ENCODE peak calls at places on chromosomes 11 and 22, in seven cellular contexts. M is AG10803, T is hepatocyte, H is colonic mucosa, G is myocyte, X is NCI-H1092 treated with DMSO at 0.1 percent for 48 hours, K is GM23338. C is an unnamed sample.
A peak's percentile ranks its signal among the peaks of the same experiment; 100 is the strongest.

GRCh38 chr11:2378527-2379210 is 1.6 kb downstream of the CD81 start:
- DNase-seq in M (peak; percentile 89), T (peak; percentile 50), H (no peak), G (peak; percentile 64), X (no peak), K (no peak), C (no peak)

GRCh38 chr22:22463855-22464540 is 44.5 kb downstream of the ZNF280B start:
- DNase-seq in M (peak; percentile 55), T (peak; percentile 85), H (peak; percentile 64), G (peak; percentile 85), X (peak; percentile 54), K (peak; percentile 90), C (peak; percentile 66)

GRCh38 chr22:35475545-35475944 is 65.1 kb upstream of the RASD2 start:
- DNase-seq in M (no peak), T (no peak), H (no peak), G (no peak), X (peak; percentile 33), K (no peak), C (no peak)

GRCh38 chr22:40853961-40854360 is 2.5 kb downstream of the ST13 start:
- DNase-seq in M (peak; percentile 37), T (no peak), H (no peak), G (peak; percentile 17), X (no peak), K (no peak), C (no peak)

GRCh38 chr11:67090717-67091116 is 28.3 kb upstream of the KDM2A start:
- DNase-seq in M (no peak), T (no peak), H (no peak), G (no peak), X (no peak), K (no peak), C (no peak)

GRCh38 chr11:83685730-83686129 is 399.6 kb upstream of the CCDC90B start:
- DNase-seq in M (no peak), T (no peak), H (no peak), G (no peak), X (no peak), K (no peak), C (no peak)

GRCh38 chr11:108518581-108518980 is 20.4 kb upstream of the POGLUT3 start:
- DNase-seq in M (no peak), T (no peak), H (no peak), G (no peak), X (no peak), K (no peak), C (no peak)

GRCh38 chr11:74839971-74840370 is 91.3 kb downstream of the RNF169 start:
- DNase-seq in M (peak; percentile 9), T (no peak), H (no peak), G (no peak), X (no peak), K (no peak), C (no peak)

GRCh38 chr11:33258631-33259184 is 1.5 kb downstream of the HIPK3 start:
- DNase-seq in M (peak; percentile 63), T (no peak), H (peak; percentile 46), G (no peak), X (no peak), K (no peak), C (no peak)

GRCh38 chr11:117986981-117987495 is 844 bp downstream of the IL10RA start:
- DNase-seq in M (peak; percentile 6), T (no peak), H (no peak), G (no peak), X (no peak), K (no peak), C (peak; percentile 51)

GRCh38 chr11:69178819-69179482 is 23.2 kb downstream of the SMIM38 start:
- DNase-seq in M (no peak), T (no peak), H (no peak), G (no peak), X (peak; percentile 93), K (no peak), C (no peak)

GRCh38 chr11:124586247-124586860 is 16.6 kb downstream of the OR8A1 start:
- DNase-seq in M (peak; percentile 61), T (peak; percentile 80), H (peak; percentile 58), G (peak; percentile 80), X (peak; percentile 58), K (peak; percentile 76), C (no peak)

GRCh38 chr11:6196396-6196795 is 2.6 kb upstream of the OR52W1 start:
- DNase-seq in M (no peak), T (no peak), H (no peak), G (no peak), X (no peak), K (no peak), C (no peak)

GRCh38 chr22:45996241-45997076 is 19.5 kb upstream of the WNT7B start:
- DNase-seq in M (peak; percentile 70), T (no peak), H (no peak), G (peak; percentile 71), X (no peak), K (no peak), C (no peak)

GRCh38 chr11:70247710-70248072 is 22.8 kb upstream of the PPFIA1 start:
- DNase-seq in M (no peak), T (no peak), H (no peak), G (no peak), X (no peak), K (no peak), C (no peak)

GRCh38 chr22:36586852-36587251 is 57.9 kb upstream of the EIF3D start:
- DNase-seq in M (no peak), T (no peak), H (no peak), G (no peak), X (no peak), K (no peak), C (no peak)

GRCh38 chr11:10728779-10729472 is 22.1 kb upstream of the CTR9 start:
- DNase-seq in M (peak; percentile 81), T (peak; percentile 53), H (no peak), G (no peak), X (no peak), K (peak; percentile 89), C (no peak)

GRCh38 chr11:75823415-75823814 is 8.4 kb downstream of the UVRAG start:
- DNase-seq in M (no peak), T (no peak), H (no peak), G (no peak), X (no peak), K (no peak), C (no peak)

GRCh38 chr11:28017816-28018215 is 90.1 kb downstream of the KIF18A start:
- DNase-seq in M (peak; percentile 59), T (no peak), H (no peak), G (peak; percentile 3), X (no peak), K (no peak), C (no peak)

GRCh38 chr11:37942081-37942480 is 1344.0 kb upstream of the RAG2 start:
- DNase-seq in M (no peak), T (no peak), H (no peak), G (no peak), X (no peak), K (no peak), C (no peak)

GRCh38 chr11:60265373-60266214 is 14.9 kb upstream of the MS4A4A start:
- DNase-seq in M (peak; percentile 13), T (peak; percentile 39), H (peak; percentile 34), G (peak; percentile 52), X (peak; percentile 9), K (peak; percentile 68), C (peak; percentile 50)

GRCh38 chr11:86097965-86098364 is 29.1 kb upstream of the PICALM start:
- DNase-seq in M (no peak), T (no peak), H (no peak), G (no peak), X (no peak), K (no peak), C (no peak)

GRCh38 chr11:125626381-125626950 is 1.5 kb downstream of the CHEK1 start:
- DNase-seq in M (peak; percentile 30), T (no peak), H (no peak), G (peak; percentile 69), X (peak; percentile 83), K (peak; percentile 93), C (no peak)

GRCh38 chr11:20367313-20367948 is 3.9 kb downstream of the HTATIP2 start:
- DNase-seq in M (peak; percentile 78), T (peak; percentile 80), H (no peak), G (peak; percentile 75), X (no peak), K (no peak), C (no peak)

GRCh38 chr11:60899021-60899936 is 7.1 kb downstream of the PRPF19 start:
- DNase-seq in M (peak; percentile 70), T (peak; percentile 60), H (peak; percentile 62), G (peak; percentile 77), X (peak; percentile 40), K (peak; percentile 74), C (peak; percentile 60)

GRCh38 chr11:122187373-122188165 is 71.6 kb upstream of the BLID start:
- DNase-seq in M (no peak), T (no peak), H (no peak), G (no peak), X (no peak), K (no peak), C (no peak)

GRCh38 chr11:593347-593746 is 17.1 kb downstream of the PHRF1 start:
- DNase-seq in M (no peak), T (no peak), H (no peak), G (no peak), X (no peak), K (no peak), C (no peak)

GRCh38 chr22:41535244-41535643 is 9.0 kb downstream of the POLR3H start:
- DNase-seq in M (no peak), T (peak; percentile 52), H (no peak), G (no peak), X (no peak), K (peak; percentile 75), C (no peak)

GRCh38 chr11:116072133-116072532 is 567.9 kb upstream of the CADM1 start:
- DNase-seq in M (no peak), T (no peak), H (no peak), G (no peak), X (no peak), K (peak; percentile 48), C (no peak)

GRCh38 chr11:122703541-122704272 is 48.2 kb downstream of the UBASH3B start:
- DNase-seq in M (no peak), T (no peak), H (no peak), G (no peak), X (no peak), K (no peak), C (no peak)

GRCh38 chr22:20574920-20575353 is 67.5 kb downstream of the MED15 start:
- DNase-seq in M (no peak), T (no peak), H (peak; percentile 53), G (no peak), X (no peak), K (no peak), C (no peak)

GRCh38 chr22:43289976-43290663 is 53.1 kb downstream of the SCUBE1 start:
- DNase-seq in M (peak; percentile 47), T (no peak), H (no peak), G (no peak), X (peak; percentile 46), K (no peak), C (no peak)

GRCh38 chr11:35491231-35491871 is 34.1 kb downstream of the PAMR1 start:
- DNase-seq in M (peak; percentile 97), T (peak; percentile 18), H (no peak), G (peak; percentile 62), X (no peak), K (no peak), C (no peak)

GRCh38 chr22:46803031-46803880 is 40.8 kb downstream of the TBC1D22A start:
- DNase-seq in M (no peak), T (peak; percentile 78), H (peak; percentile 43), G (no peak), X (no peak), K (peak; percentile 83), C (peak; percentile 87)

GRCh38 chr11:2100361-2101170 is 38.6 kb downstream of the IGF2 start:
- DNase-seq in M (no peak), T (no peak), H (no peak), G (no peak), X (no peak), K (no peak), C (no peak)

C was measured in germinal center.